ENCODE peak calls at places on chromosomes 1 and 21, in five cellular contexts. One of them, this sample, is unnamed. For H3K36me3, the result is how much of the 10 kb centered on the place peaks cover.

GRCh38 chr21:41663805-41664788 is 102.8 kb downstream of the RIPK4 start:
- DNase-seq in PC-3: peak
- DNase-seq in IMR-90: peak
- DNase-seq in OCI-LY7: no peak
- DNase-seq in mesendoderm: no peak
- DNase-seq in this sample: no peak

GRCh38 chr1:221695346-221695745 is 46.5 kb downstream of the DUSP10 start:
- DNase-seq in PC-3: no peak
- DNase-seq in IMR-90: no peak
- DNase-seq in OCI-LY7: no peak
- DNase-seq in mesendoderm: no peak
- DNase-seq in this sample: no peak

GRCh38 chr1:159953866-159954515 is at the start of gene SLAMF9:
- DNase-seq in PC-3: peak
- DNase-seq in IMR-90: peak
- DNase-seq in OCI-LY7: no peak
- DNase-seq in mesendoderm: no peak
- DNase-seq in this sample: no peak

GRCh38 chr21:46562472-46562871 is 42.4 kb downstream of the S100B start:
- DNase-seq in PC-3: no peak
- DNase-seq in IMR-90: no peak
- DNase-seq in OCI-LY7: no peak
- DNase-seq in mesendoderm: no peak
- DNase-seq in this sample: no peak

GRCh38 chr1:153248480-153248879 is 11.0 kb upstream of the LORICRIN start:
- DNase-seq in PC-3: no peak
- DNase-seq in IMR-90: no peak
- DNase-seq in OCI-LY7: no peak
- DNase-seq in mesendoderm: no peak
- DNase-seq in this sample: no peak

GRCh38 chr1:167482184-167482583 is 36.1 kb downstream of the CD247 start:
- DNase-seq in PC-3: no peak
- DNase-seq in IMR-90: no peak
- DNase-seq in OCI-LY7: no peak
- DNase-seq in mesendoderm: no peak
- DNase-seq in this sample: no peak

GRCh38 chr1:228861830-228862176 is 126.5 kb downstream of the RHOU start:
- DNase-seq in PC-3: no peak
- DNase-seq in IMR-90: peak
- DNase-seq in OCI-LY7: no peak
- DNase-seq in mesendoderm: no peak
- DNase-seq in this sample: no peak

GRCh38 chr1:159994896-159995295 is 36.9 kb downstream of the PIGM start:
- DNase-seq in PC-3: no peak
- DNase-seq in IMR-90: no peak
- DNase-seq in OCI-LY7: no peak
- DNase-seq in mesendoderm: no peak
- DNase-seq in this sample: no peak

GRCh38 chr1:8406011-8406410 is 88.1 kb downstream of the SLC45A1 start:
- DNase-seq in PC-3: no peak
- DNase-seq in IMR-90: no peak
- DNase-seq in OCI-LY7: no peak
- DNase-seq in mesendoderm: no peak
- DNase-seq in this sample: no peak

GRCh38 chr1:239587066-239587465 is 200.7 kb downstream of the CHRM3 start:
- DNase-seq in PC-3: no peak
- DNase-seq in IMR-90: no peak
- DNase-seq in OCI-LY7: no peak
- DNase-seq in mesendoderm: peak
- DNase-seq in this sample: no peak

GRCh38 chr1:89512996-89513395 is 11.6 kb upstream of the LRRC8B start:
- DNase-seq in PC-3: no peak
- DNase-seq in IMR-90: no peak
- DNase-seq in OCI-LY7: no peak
- DNase-seq in mesendoderm: peak
- DNase-seq in this sample: no peak

GRCh38 chr1:168341576-168341975 is 60.9 kb downstream of the TBX19 start:
- DNase-seq in PC-3: peak
- DNase-seq in IMR-90: peak
- DNase-seq in OCI-LY7: no peak
- DNase-seq in mesendoderm: no peak
- DNase-seq in this sample: peak

GRCh38 chr1:184113251-184113650 is 61.7 kb downstream of the TSEN15 start:
- DNase-seq in PC-3: no peak
- DNase-seq in IMR-90: no peak
- DNase-seq in OCI-LY7: no peak
- DNase-seq in mesendoderm: peak
- DNase-seq in this sample: no peak

GRCh38 chr1:180157108-180157507 is 2.4 kb downstream of the QSOX1 start:
- DNase-seq in PC-3: peak
- DNase-seq in IMR-90: peak
- DNase-seq in OCI-LY7: no peak
- DNase-seq in mesendoderm: no peak
- DNase-seq in this sample: no peak

GRCh38 chr1:31152181-31152768 is 86.8 kb upstream of the PUM1 start:
- DNase-seq in PC-3: peak
- DNase-seq in IMR-90: peak
- DNase-seq in OCI-LY7: peak
- DNase-seq in mesendoderm: peak
- DNase-seq in this sample: no peak

GRCh38 chr21:42880352-42880751 is 1.0 kb upstream of the WDR4 start:
- DNase-seq in PC-3: no peak
- DNase-seq in IMR-90: no peak
- DNase-seq in OCI-LY7: no peak
- DNase-seq in mesendoderm: no peak
- DNase-seq in this sample: no peak

GRCh38 chr1:212700892-212701819 is 1.5 kb upstream of the BATF3 start:
- DNase-seq in PC-3: peak
- DNase-seq in IMR-90: peak
- DNase-seq in OCI-LY7: peak
- DNase-seq in mesendoderm: peak
- DNase-seq in this sample: no peak

GRCh38 chr21:36297938-36298572 is 21.9 kb upstream of the MORC3 start:
- DNase-seq in PC-3: peak
- DNase-seq in IMR-90: peak
- DNase-seq in OCI-LY7: peak
- DNase-seq in mesendoderm: no peak
- DNase-seq in this sample: peak

GRCh38 chr1:233289676-233290075 is 5.8 kb downstream of the PCNX2 start:
- DNase-seq in PC-3: no peak
- DNase-seq in IMR-90: no peak
- DNase-seq in OCI-LY7: no peak
- DNase-seq in mesendoderm: no peak
- DNase-seq in this sample: no peak

GRCh38 chr1:84078108-84078823 is 65.8 kb upstream of the PRKACB start:
- DNase-seq in PC-3: peak
- DNase-seq in IMR-90: peak
- DNase-seq in OCI-LY7: peak
- DNase-seq in mesendoderm: peak
- DNase-seq in this sample: no peak

GRCh38 chr1:88529581-88529980 is 154.5 kb upstream of the PKN2 start:
- DNase-seq in PC-3: no peak
- DNase-seq in IMR-90: no peak
- DNase-seq in OCI-LY7: no peak
- DNase-seq in mesendoderm: no peak
- DNase-seq in this sample: no peak

GRCh38 chr1:54290443-54291184 is 90.6 kb downstream of the MRPL37 start:
- DNase-seq in PC-3: no peak
- DNase-seq in IMR-90: peak
- DNase-seq in OCI-LY7: no peak
- DNase-seq in mesendoderm: no peak
- DNase-seq in this sample: no peak

GRCh38 chr1:224447251-224447650 is 12.7 kb upstream of the WDR26 start:
- DNase-seq in PC-3: peak
- DNase-seq in IMR-90: peak
- DNase-seq in OCI-LY7: no peak
- DNase-seq in mesendoderm: no peak
- DNase-seq in this sample: no peak

GRCh38 chr21:16932314-16932713 is 580.5 kb upstream of the CXADR start:
- DNase-seq in PC-3: no peak
- DNase-seq in IMR-90: no peak
- DNase-seq in OCI-LY7: no peak
- DNase-seq in mesendoderm: no peak
- DNase-seq in this sample: no peak

GRCh38 chr1:2637472-2637871 is 4.7 kb upstream of the MMEL1 start:
- DNase-seq in PC-3: no peak
- DNase-seq in IMR-90: no peak
- DNase-seq in OCI-LY7: no peak
- DNase-seq in mesendoderm: no peak
- DNase-seq in this sample: no peak

GRCh38 chr1:205926636-205927035 is 16.6 kb downstream of the SLC26A9 start:
- DNase-seq in PC-3: no peak
- DNase-seq in IMR-90: no peak
- DNase-seq in OCI-LY7: no peak
- DNase-seq in mesendoderm: no peak
- DNase-seq in this sample: no peak

GRCh38 chr1:99777752-99778151 is 11.3 kb upstream of the FRRS1 start:
- DNase-seq in PC-3: no peak
- DNase-seq in IMR-90: no peak
- DNase-seq in OCI-LY7: no peak
- DNase-seq in mesendoderm: no peak
- DNase-seq in this sample: no peak

GRCh38 chr1:94039871-94040569 is 80.9 kb downstream of the ABCA4 start:
- DNase-seq in PC-3: no peak
- DNase-seq in IMR-90: no peak
- DNase-seq in OCI-LY7: no peak
- DNase-seq in mesendoderm: no peak
- DNase-seq in this sample: no peak

GRCh38 chr1:25549273-25550154 is 6.1 kb downstream of the LDLRAP1 start:
- DNase-seq in PC-3: peak
- DNase-seq in IMR-90: peak
- DNase-seq in OCI-LY7: peak
- DNase-seq in mesendoderm: no peak
- DNase-seq in this sample: peak

GRCh38 chr1:15507278-15507677 is 16.7 kb downstream of the CASP9 start:
- DNase-seq in PC-3: no peak
- DNase-seq in IMR-90: no peak
- DNase-seq in OCI-LY7: peak
- DNase-seq in mesendoderm: no peak
- DNase-seq in this sample: no peak

GRCh38 chr1:190259424-190259823 is 218.2 kb downstream of the BRINP3 start:
- DNase-seq in PC-3: no peak
- DNase-seq in IMR-90: no peak
- DNase-seq in OCI-LY7: no peak
- DNase-seq in mesendoderm: no peak
- DNase-seq in this sample: no peak

GRCh38 chr1:115547661-115548060 is 94.1 kb upstream of the VANGL1 start:
- DNase-seq in PC-3: no peak
- DNase-seq in IMR-90: no peak
- DNase-seq in OCI-LY7: no peak
- DNase-seq in mesendoderm: no peak
- DNase-seq in this sample: no peak

GRCh38 chr1:2815551-2815950 is 14.1 kb upstream of the TTC34 start:
- DNase-seq in PC-3: no peak
- DNase-seq in IMR-90: no peak
- DNase-seq in OCI-LY7: no peak
- DNase-seq in mesendoderm: no peak
- DNase-seq in this sample: no peak

GRCh38 chr1:225851810-225852209 is 30.4 kb downstream of the TMEM63A start:
- DNase-seq in PC-3: no peak
- DNase-seq in IMR-90: no peak
- DNase-seq in OCI-LY7: peak
- DNase-seq in mesendoderm: no peak
- DNase-seq in this sample: peak

GRCh38 chr1:39178541-39179431 is 25.7 kb upstream of the MACF1 start:
- DNase-seq in PC-3: peak
- DNase-seq in IMR-90: peak
- DNase-seq in OCI-LY7: no peak
- DNase-seq in mesendoderm: peak
- DNase-seq in this sample: no peak

GRCh38 chr1:26318338-26319064 is 743 bp downstream of the CD52 start:
- DNase-seq in PC-3: no peak
- DNase-seq in IMR-90: no peak
- DNase-seq in OCI-LY7: peak
- DNase-seq in mesendoderm: no peak
- DNase-seq in this sample: no peak

GRCh38 chr1:65703853-65704252 is 88.8 kb upstream of the PDE4B start:
- DNase-seq in PC-3: no peak
- DNase-seq in IMR-90: no peak
- DNase-seq in OCI-LY7: no peak
- DNase-seq in mesendoderm: peak
- DNase-seq in this sample: no peak

GRCh38 chr1:223249854-223250631 is 107.0 kb upstream of the TLR5 start:
- DNase-seq in PC-3: no peak
- DNase-seq in IMR-90: no peak
- DNase-seq in OCI-LY7: no peak
- DNase-seq in mesendoderm: no peak
- DNase-seq in this sample: peak

GRCh38 chr1:162177126-162177525 is 107.6 kb downstream of the NOS1AP start:
- DNase-seq in PC-3: peak
- DNase-seq in IMR-90: no peak
- DNase-seq in OCI-LY7: no peak
- DNase-seq in mesendoderm: no peak
- DNase-seq in this sample: no peak

GRCh38 chr1:113199718-113200455 is 126.9 kb downstream of the LRIG2 start:
- DNase-seq in PC-3: no peak
- DNase-seq in IMR-90: no peak
- DNase-seq in OCI-LY7: no peak
- DNase-seq in mesendoderm: peak
- DNase-seq in this sample: no peak
- H3K4me2 ChIP-seq in PC-3: no peak
- H3K4me2 ChIP-seq in IMR-90: no peak
- H3K4me2 ChIP-seq in OCI-LY7: no peak
- H3K4me2 ChIP-seq in mesendoderm: no peak
- H3K4me2 ChIP-seq in this sample: no peak

GRCh38 chr1:74790453-74790852 is 57.5 kb downstream of the TYW3 start:
- DNase-seq in PC-3: no peak
- DNase-seq in IMR-90: no peak
- DNase-seq in OCI-LY7: no peak
- DNase-seq in mesendoderm: no peak
- DNase-seq in this sample: no peak
- H3K36me3 ChIP-seq in PC-3: under half
- H3K36me3 ChIP-seq in IMR-90: under half
- H3K36me3 ChIP-seq in OCI-LY7: under half
- H3K36me3 ChIP-seq in mesendoderm: under half
- H3K36me3 ChIP-seq in this sample: under half

GRCh38 chr1:198741744-198742143 is 102.9 kb downstream of the PTPRC start:
- DNase-seq in PC-3: no peak
- DNase-seq in IMR-90: peak
- DNase-seq in OCI-LY7: no peak
- DNase-seq in mesendoderm: peak
- DNase-seq in this sample: no peak
- H3K4me2 ChIP-seq in PC-3: no peak
- H3K4me2 ChIP-seq in IMR-90: no peak
- H3K4me2 ChIP-seq in OCI-LY7: no peak
- H3K4me2 ChIP-seq in mesendoderm: no peak
- H3K4me2 ChIP-seq in this sample: no peak

GRCh38 chr1:150955274-150955673 is 19.4 kb downstream of the CERS2 start:
- DNase-seq in PC-3: no peak
- DNase-seq in IMR-90: no peak
- DNase-seq in OCI-LY7: no peak
- DNase-seq in mesendoderm: no peak
- DNase-seq in this sample: no peak
- H3K36me3 ChIP-seq in PC-3: under half
- H3K36me3 ChIP-seq in IMR-90: under half
- H3K36me3 ChIP-seq in OCI-LY7: half or more
- H3K36me3 ChIP-seq in mesendoderm: under half
- H3K36me3 ChIP-seq in this sample: under half

GRCh38 chr1:174740248-174740990 is 259.3 kb upstream of the CACYBP start:
- DNase-seq in PC-3: peak
- DNase-seq in IMR-90: peak
- DNase-seq in OCI-LY7: no peak
- DNase-seq in mesendoderm: no peak
- DNase-seq in this sample: peak
- H3K4me2 ChIP-seq in PC-3: no peak
- H3K4me2 ChIP-seq in IMR-90: peak
- H3K4me2 ChIP-seq in OCI-LY7: peak
- H3K4me2 ChIP-seq in mesendoderm: no peak
- H3K4me2 ChIP-seq in this sample: peak

This sample was measured in MM.1S.